ENCODE peak calls at places on chromosome 9, in eight cellular contexts. V, H, F, D, P, X, G and O are unnamed samples.

GRCh38 chr9:84146893-84147705 is 166.5 kb downstream of the RMI1 start:
- DNase-seq in V (no peak), H (peak; percentile 92), F (no peak), D (no peak), P (no peak), X (no peak), G (no peak), O (no peak)

GRCh38 chr9:5002811-5003210 is 17.7 kb downstream of the JAK2 start:
- DNase-seq in V (no peak), H (peak; percentile 78), F (no peak), D (peak; percentile 87), P (no peak), X (no peak), G (no peak), O (no peak)

GRCh38 chr9:37430841-37431597 is 8.5 kb downstream of the GRHPR start:
- DNase-seq in V (peak; percentile 61), H (no peak), F (no peak), D (no peak), P (no peak), X (no peak), G (no peak), O (no peak)

GRCh38 chr9:89427621-89428221 is 70.2 kb downstream of the SEMA4D start:
- DNase-seq in V (no peak), H (no peak), F (no peak), D (peak; percentile 10), P (no peak), X (no peak), G (no peak), O (no peak)

GRCh38 chr9:111857555-111858211 is 38.9 kb upstream of the UGCG start:
- DNase-seq in V (no peak), H (peak; percentile 53), F (no peak), D (peak; percentile 71), P (no peak), X (no peak), G (no peak), O (no peak)

GRCh38 chr9:127494304-127494702 is 43.0 kb downstream of the LRSAM1 start:
- DNase-seq in V (no peak), H (no peak), F (no peak), D (no peak), P (no peak), X (no peak), G (no peak), O (no peak)

GRCh38 chr9:75788006-75788634 is 102.4 kb upstream of the PCSK5 start:
- DNase-seq in V (no peak), H (no peak), F (no peak), D (peak; percentile 89), P (peak; percentile 24), X (peak; percentile 17), G (peak; percentile 25), O (no peak)

GRCh38 chr9:37996050-37996811 is 72.8 kb downstream of the SHB start:
- DNase-seq in V (no peak), H (no peak), F (no peak), D (no peak), P (no peak), X (no peak), G (no peak), O (no peak)

GRCh38 chr9:135647897-135648296 is 8.6 kb upstream of the GLT6D1 start:
- DNase-seq in V (peak; percentile 32), H (no peak), F (no peak), D (no peak), P (no peak), X (no peak), G (no peak), O (no peak)

GRCh38 chr9:27117489-27118135 is 8.6 kb downstream of the TEK start:
- DNase-seq in V (no peak), H (peak; percentile 77), F (no peak), D (peak; percentile 58), P (peak; percentile 54), X (peak; percentile 62), G (peak; percentile 81), O (peak; percentile 78)

GRCh38 chr9:76394896-76395244 is 644 bp upstream of the RFK start:
- DNase-seq in V (peak; percentile 54), H (no peak), F (no peak), D (peak; percentile 44), P (peak; percentile 58), X (peak; percentile 51), G (peak; percentile 40), O (peak; percentile 82)

GRCh38 chr9:89400398-89401116 is 82.3 kb downstream of the SECISBP2 start:
- DNase-seq in V (no peak), H (no peak), F (no peak), D (no peak), P (no peak), X (no peak), G (no peak), O (no peak)

GRCh38 chr9:115296831-115297565 is 179.0 kb upstream of the TNC start:
- DNase-seq in V (peak; percentile 17), H (peak; percentile 60), F (no peak), D (no peak), P (no peak), X (no peak), G (no peak), O (no peak)

DNA sequence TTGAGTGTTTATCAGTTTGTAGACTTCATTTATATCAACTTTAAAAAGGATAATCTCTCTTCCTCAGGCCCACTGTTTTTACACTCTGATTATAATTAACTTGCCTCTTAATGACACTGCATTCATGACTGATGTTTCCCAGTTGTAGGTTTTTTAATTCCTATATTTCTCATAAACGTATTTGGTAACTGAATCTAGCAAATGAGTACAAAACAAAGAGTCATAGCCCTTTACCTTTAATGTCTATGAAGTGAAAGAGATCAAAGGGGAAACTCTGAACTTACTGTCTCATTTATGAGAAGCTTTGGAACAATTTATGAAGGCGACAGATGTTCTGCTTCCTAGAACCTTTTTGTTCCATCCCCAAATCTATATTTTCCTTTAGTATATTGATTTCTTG is 56.6 kb upstream of the ABCA1 start:
- DNase-seq in V (no peak), H (no peak), F (no peak), D (no peak), P (no peak), X (no peak), G (no peak), O (no peak)
- TF ChIP-seq CTCF in V (no peak), H (no peak), F (no peak), D (no peak), P (no peak), X (no peak), G (no peak), O (no peak)

GRCh38 chr9:133114886-133115603 is 6.0 kb downstream of the RALGDS start:
- DNase-seq in V (no peak), H (no peak), F (no peak), D (no peak), P (peak; percentile 25), X (peak; percentile 26), G (peak; percentile 18), O (no peak)

GRCh38 chr9:133113928-133114351 is 7.1 kb downstream of the RALGDS start:
- DNase-seq in V (no peak), H (no peak), F (no peak), D (no peak), P (peak; percentile 20), X (peak; percentile 50), G (peak; percentile 41), O (no peak)

GRCh38 chr9:133115604-133116345 is 5.3 kb downstream of the RALGDS start:
- DNase-seq in V (no peak), H (peak; percentile 46), F (no peak), D (peak; percentile 61), P (no peak), X (peak; percentile 36), G (peak; percentile 10), O (no peak)

GRCh38 chr9:133113163-133113927 is 7.7 kb downstream of the RALGDS start:
- DNase-seq in V (no peak), H (peak; percentile 66), F (no peak), D (peak; percentile 65), P (peak; percentile 66), X (peak; percentile 71), G (peak; percentile 64), O (no peak)

GRCh38 chr9:133114451-133114885 is 6.6 kb downstream of the RALGDS start:
- DNase-seq in V (no peak), H (peak; percentile 49), F (no peak), D (no peak), P (peak; percentile 21), X (peak; percentile 67), G (peak; percentile 63), O (no peak)
- H3K4me3 ChIP-seq in V (no peak overlapping the region), H (no peak overlapping the region), F (no peak overlapping the region), D (no peak overlapping the region), P (no peak overlapping the region), X (peak overlapping the region; percentile 37), G (peak overlapping the region; percentile 49), O (peak overlapping the region; percentile 32)

GRCh38 chr9:31119882-31120481 is 1264.5 kb upstream of the ACO1 start:
- DNase-seq in V (peak; percentile 56), H (no peak), F (no peak), D (peak; percentile 19), P (no peak), X (no peak), G (no peak), O (no peak)

GRCh38 chr9:31124389-31124788 is 1260.1 kb upstream of the ACO1 start:
- DNase-seq in V (no peak), H (no peak), F (no peak), D (no peak), P (no peak), X (no peak), G (no peak), O (no peak)
- TF ChIP-seq CTCF in V (no peak), H (no peak), F (no peak), D (no peak), P (no peak), X (no peak), G (no peak), O (no peak)

GRCh38 chr9:85443190-85443598 is 298.6 kb downstream of the AGTPBP1 start:
- DNase-seq in V (no peak), H (no peak), F (no peak), D (no peak), P (no peak), X (no peak), G (no peak), O (no peak)

GRCh38 chr9:85451680-85452079 is 290.1 kb downstream of the AGTPBP1 start:
- DNase-seq in V (no peak), H (no peak), F (no peak), D (no peak), P (no peak), X (no peak), G (no peak), O (no peak)

GRCh38 chr9:85444243-85444642 is 297.5 kb downstream of the AGTPBP1 start:
- DNase-seq in V (no peak), H (no peak), F (no peak), D (no peak), P (no peak), X (no peak), G (no peak), O (no peak)

GRCh38 chr9:85445887-85446286 is 295.9 kb downstream of the AGTPBP1 start:
- DNase-seq in V (no peak), H (no peak), F (no peak), D (no peak), P (no peak), X (no peak), G (no peak), O (no peak)
- H3K4me3 ChIP-seq in V (no peak overlapping the region), H (no peak overlapping the region), F (no peak overlapping the region), D (no peak overlapping the region), P (no peak overlapping the region), X (no peak overlapping the region), G (no peak overlapping the region), O (no peak overlapping the region)

DNA sequence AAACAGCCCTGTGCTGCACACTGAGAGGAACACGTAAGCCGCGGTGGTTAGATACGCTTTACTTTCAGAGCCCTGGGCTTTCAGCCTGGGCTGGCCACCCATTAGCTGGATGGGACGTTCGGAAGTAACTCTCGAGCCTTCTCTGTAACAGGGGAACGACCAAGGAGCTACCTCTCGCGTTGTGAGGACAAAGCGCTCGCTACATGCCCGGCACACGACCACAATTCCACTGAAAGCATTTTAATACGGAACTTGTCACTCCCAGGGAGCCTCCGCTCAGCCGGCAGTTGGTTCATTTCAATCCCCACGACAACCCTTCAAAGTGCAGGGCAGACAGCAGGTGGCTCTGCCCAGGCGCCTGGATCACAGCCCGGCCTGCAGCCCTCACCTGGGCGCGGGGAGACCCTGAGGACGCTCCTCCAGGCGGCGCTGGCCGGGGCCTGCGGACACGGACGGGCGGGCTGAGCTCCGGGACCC is 368 bp downstream of the SURF1 start:
- DNase-seq in V (peak; percentile 51), H (no peak), F (no peak), D (no peak), P (no peak), X (no peak), G (no peak), O (no peak)
- TF ChIP-seq CTCF in V (no peak), H (no peak), F (no peak), D (no peak), P (no peak), X (no peak), G (no peak), O (no peak)